ENCODE peak calls at places on chromosomes 11 and 22, in five cellular contexts. One of them, this sample, is unnamed.

GRCh38 chr11:117808768-117809167 is 11.8 kb upstream of the DSCAML1 start:
- DNase-seq in fibroblast of the aortic adventitia: no peak
- DNase-seq in stimulated activated CD4-positive, alpha-beta T cell treated with anti-CD3 and anti-CD28 coated beads, Interleukin-4, amount 100 ng/mL, for 1 hour: no peak
- DNase-seq in CD4-positive, CD25-positive, alpha-beta regulatory T cell: no peak
- DNase-seq in osteocyte: no peak
- DNase-seq in this sample: no peak

GRCh38 chr22:32558681-32559355 is 84.2 kb downstream of the FBXO7 start:
- DNase-seq in fibroblast of the aortic adventitia: peak
- DNase-seq in stimulated activated CD4-positive, alpha-beta T cell treated with anti-CD3 and anti-CD28 coated beads, Interleukin-4, amount 100 ng/mL, for 1 hour: no peak
- DNase-seq in CD4-positive, CD25-positive, alpha-beta regulatory T cell: no peak
- DNase-seq in osteocyte: no peak
- DNase-seq in this sample: peak

GRCh38 chr11:120954381-120954780 is 69.5 kb upstream of the TBCEL start:
- DNase-seq in fibroblast of the aortic adventitia: no peak
- DNase-seq in osteocyte: no peak
- DNase-seq in stimulated activated CD4-positive, alpha-beta T cell treated with anti-CD3 and anti-CD28 coated beads, Interleukin-4, amount 100 ng/mL, for 1 hour: no peak
- DNase-seq in CD4-positive, CD25-positive, alpha-beta regulatory T cell: no peak
- DNase-seq in this sample: no peak

GRCh38 chr11:61587541-61587941 is 6.7 kb upstream of the SYT7 start:
- DNase-seq in osteocyte: no peak
- DNase-seq in CD4-positive, CD25-positive, alpha-beta regulatory T cell: peak
- DNase-seq in stimulated activated CD4-positive, alpha-beta T cell treated with anti-CD3 and anti-CD28 coated beads, Interleukin-4, amount 100 ng/mL, for 1 hour: peak
- DNase-seq in fibroblast of the aortic adventitia: peak
- DNase-seq in this sample: no peak

GRCh38 chr22:30305906-30306628 is 16.8 kb upstream of the CASTOR1 start:
- DNase-seq in fibroblast of the aortic adventitia: no peak
- DNase-seq in CD4-positive, CD25-positive, alpha-beta regulatory T cell: peak
- DNase-seq in osteocyte: no peak
- DNase-seq in stimulated activated CD4-positive, alpha-beta T cell treated with anti-CD3 and anti-CD28 coated beads, Interleukin-4, amount 100 ng/mL, for 1 hour: no peak
- DNase-seq in this sample: no peak

GRCh38 chr11:77371646-77372045 is 70.2 kb upstream of the GDPD4 start:
- DNase-seq in stimulated activated CD4-positive, alpha-beta T cell treated with anti-CD3 and anti-CD28 coated beads, Interleukin-4, amount 100 ng/mL, for 1 hour: no peak
- DNase-seq in fibroblast of the aortic adventitia: no peak
- DNase-seq in osteocyte: no peak
- DNase-seq in CD4-positive, CD25-positive, alpha-beta regulatory T cell: no peak
- DNase-seq in this sample: no peak

GRCh38 chr11:64643258-64643881 is 52.4 kb downstream of the SLC22A12 start:
- DNase-seq in osteocyte: no peak
- DNase-seq in stimulated activated CD4-positive, alpha-beta T cell treated with anti-CD3 and anti-CD28 coated beads, Interleukin-4, amount 100 ng/mL, for 1 hour: no peak
- DNase-seq in CD4-positive, CD25-positive, alpha-beta regulatory T cell: no peak
- DNase-seq in fibroblast of the aortic adventitia: no peak
- DNase-seq in this sample: no peak

GRCh38 chr11:116177521-116178220 is 595.1 kb downstream of the BUD13 start:
- DNase-seq in stimulated activated CD4-positive, alpha-beta T cell treated with anti-CD3 and anti-CD28 coated beads, Interleukin-4, amount 100 ng/mL, for 1 hour: no peak
- DNase-seq in CD4-positive, CD25-positive, alpha-beta regulatory T cell: no peak
- DNase-seq in fibroblast of the aortic adventitia: no peak
- DNase-seq in osteocyte: no peak
- DNase-seq in this sample: no peak

GRCh38 chr11:63667993-63668392 is 3.2 kb downstream of the ATL3 start:
- DNase-seq in stimulated activated CD4-positive, alpha-beta T cell treated with anti-CD3 and anti-CD28 coated beads, Interleukin-4, amount 100 ng/mL, for 1 hour: no peak
- DNase-seq in osteocyte: peak
- DNase-seq in CD4-positive, CD25-positive, alpha-beta regulatory T cell: no peak
- DNase-seq in fibroblast of the aortic adventitia: peak
- DNase-seq in this sample: peak

GRCh38 chr11:112996924-112997323 is 35.7 kb downstream of the NCAM1 start:
- DNase-seq in CD4-positive, CD25-positive, alpha-beta regulatory T cell: no peak
- DNase-seq in stimulated activated CD4-positive, alpha-beta T cell treated with anti-CD3 and anti-CD28 coated beads, Interleukin-4, amount 100 ng/mL, for 1 hour: no peak
- DNase-seq in osteocyte: no peak
- DNase-seq in fibroblast of the aortic adventitia: no peak
- DNase-seq in this sample: no peak

GRCh38 chr11:88474655-88475054 is 137.1 kb upstream of the CTSC start:
- DNase-seq in CD4-positive, CD25-positive, alpha-beta regulatory T cell: no peak
- DNase-seq in osteocyte: no peak
- DNase-seq in stimulated activated CD4-positive, alpha-beta T cell treated with anti-CD3 and anti-CD28 coated beads, Interleukin-4, amount 100 ng/mL, for 1 hour: no peak
- DNase-seq in fibroblast of the aortic adventitia: no peak
- DNase-seq in this sample: no peak

GRCh38 chr22:24768537-24769374 is 5.8 kb downstream of the PIWIL3 start:
- DNase-seq in stimulated activated CD4-positive, alpha-beta T cell treated with anti-CD3 and anti-CD28 coated beads, Interleukin-4, amount 100 ng/mL, for 1 hour: peak
- DNase-seq in fibroblast of the aortic adventitia: peak
- DNase-seq in osteocyte: peak
- DNase-seq in CD4-positive, CD25-positive, alpha-beta regulatory T cell: peak
- DNase-seq in this sample: peak

GRCh38 chr11:12377824-12378593 is 638 bp downstream of the PARVA start:
- DNase-seq in osteocyte: peak
- DNase-seq in fibroblast of the aortic adventitia: peak
- DNase-seq in CD4-positive, CD25-positive, alpha-beta regulatory T cell: peak
- DNase-seq in stimulated activated CD4-positive, alpha-beta T cell treated with anti-CD3 and anti-CD28 coated beads, Interleukin-4, amount 100 ng/mL, for 1 hour: no peak
- DNase-seq in this sample: peak

GRCh38 chr11:23903044-23903704 is 593.7 kb upstream of the LUZP2 start:
- DNase-seq in fibroblast of the aortic adventitia: peak
- DNase-seq in CD4-positive, CD25-positive, alpha-beta regulatory T cell: no peak
- DNase-seq in osteocyte: no peak
- DNase-seq in stimulated activated CD4-positive, alpha-beta T cell treated with anti-CD3 and anti-CD28 coated beads, Interleukin-4, amount 100 ng/mL, for 1 hour: no peak
- DNase-seq in this sample: peak

GRCh38 chr11:41245184-41245583 is 214.3 kb downstream of the LRRC4C start:
- DNase-seq in fibroblast of the aortic adventitia: no peak
- DNase-seq in osteocyte: no peak
- DNase-seq in stimulated activated CD4-positive, alpha-beta T cell treated with anti-CD3 and anti-CD28 coated beads, Interleukin-4, amount 100 ng/mL, for 1 hour: no peak
- DNase-seq in CD4-positive, CD25-positive, alpha-beta regulatory T cell: no peak
- DNase-seq in this sample: no peak

GRCh38 chr11:47784785-47785381 is 17.7 kb upstream of the FNBP4 start:
- DNase-seq in fibroblast of the aortic adventitia: no peak
- DNase-seq in stimulated activated CD4-positive, alpha-beta T cell treated with anti-CD3 and anti-CD28 coated beads, Interleukin-4, amount 100 ng/mL, for 1 hour: no peak
- DNase-seq in CD4-positive, CD25-positive, alpha-beta regulatory T cell: no peak
- DNase-seq in osteocyte: no peak
- DNase-seq in this sample: no peak

GRCh38 chr11:131295986-131296385 is 74.4 kb upstream of the NTM start:
- DNase-seq in osteocyte: no peak
- DNase-seq in stimulated activated CD4-positive, alpha-beta T cell treated with anti-CD3 and anti-CD28 coated beads, Interleukin-4, amount 100 ng/mL, for 1 hour: no peak
- DNase-seq in fibroblast of the aortic adventitia: no peak
- DNase-seq in CD4-positive, CD25-positive, alpha-beta regulatory T cell: no peak
- DNase-seq in this sample: no peak

GRCh38 chr22:27934069-27934468 is 15.0 kb upstream of the PITPNB start:
- DNase-seq in stimulated activated CD4-positive, alpha-beta T cell treated with anti-CD3 and anti-CD28 coated beads, Interleukin-4, amount 100 ng/mL, for 1 hour: no peak
- DNase-seq in osteocyte: no peak
- DNase-seq in fibroblast of the aortic adventitia: no peak
- DNase-seq in CD4-positive, CD25-positive, alpha-beta regulatory T cell: no peak
- DNase-seq in this sample: no peak

GRCh38 chr11:74783241-74783871 is 34.7 kb downstream of the RNF169 start:
- DNase-seq in fibroblast of the aortic adventitia: peak
- DNase-seq in CD4-positive, CD25-positive, alpha-beta regulatory T cell: peak
- DNase-seq in osteocyte: no peak
- DNase-seq in stimulated activated CD4-positive, alpha-beta T cell treated with anti-CD3 and anti-CD28 coated beads, Interleukin-4, amount 100 ng/mL, for 1 hour: no peak
- DNase-seq in this sample: peak

GRCh38 chr11:64036081-64037026 is 623 bp downstream of the FLRT1 start:
- DNase-seq in osteocyte: no peak
- DNase-seq in CD4-positive, CD25-positive, alpha-beta regulatory T cell: no peak
- DNase-seq in stimulated activated CD4-positive, alpha-beta T cell treated with anti-CD3 and anti-CD28 coated beads, Interleukin-4, amount 100 ng/mL, for 1 hour: no peak
- DNase-seq in fibroblast of the aortic adventitia: peak
- DNase-seq in this sample: peak

GRCh38 chr11:57530215-57530595 is 349 bp downstream of the TIMM10 start:
- DNase-seq in fibroblast of the aortic adventitia: no peak
- DNase-seq in stimulated activated CD4-positive, alpha-beta T cell treated with anti-CD3 and anti-CD28 coated beads, Interleukin-4, amount 100 ng/mL, for 1 hour: no peak
- DNase-seq in osteocyte: no peak
- DNase-seq in CD4-positive, CD25-positive, alpha-beta regulatory T cell: no peak
- DNase-seq in this sample: no peak

GRCh38 chr11:118267486-118267885 is 3.4 kb upstream of the MPZL2 start:
- DNase-seq in CD4-positive, CD25-positive, alpha-beta regulatory T cell: no peak
- DNase-seq in osteocyte: no peak
- DNase-seq in stimulated activated CD4-positive, alpha-beta T cell treated with anti-CD3 and anti-CD28 coated beads, Interleukin-4, amount 100 ng/mL, for 1 hour: no peak
- DNase-seq in fibroblast of the aortic adventitia: no peak
- DNase-seq in this sample: no peak

GRCh38 chr11:130480721-130481140 is 32.3 kb downstream of the ADAMTS15 start:
- DNase-seq in osteocyte: no peak
- DNase-seq in fibroblast of the aortic adventitia: peak
- DNase-seq in stimulated activated CD4-positive, alpha-beta T cell treated with anti-CD3 and anti-CD28 coated beads, Interleukin-4, amount 100 ng/mL, for 1 hour: no peak
- DNase-seq in CD4-positive, CD25-positive, alpha-beta regulatory T cell: no peak
- DNase-seq in this sample: no peak

GRCh38 chr22:50123119-50123518 is 33.3 kb downstream of the MOV10L1 start:
- DNase-seq in stimulated activated CD4-positive, alpha-beta T cell treated with anti-CD3 and anti-CD28 coated beads, Interleukin-4, amount 100 ng/mL, for 1 hour: no peak
- DNase-seq in fibroblast of the aortic adventitia: no peak
- DNase-seq in osteocyte: no peak
- DNase-seq in CD4-positive, CD25-positive, alpha-beta regulatory T cell: no peak
- DNase-seq in this sample: no peak

GRCh38 chr22:23718371-23719165 is 27.8 kb downstream of the RGL4 start:
- DNase-seq in CD4-positive, CD25-positive, alpha-beta regulatory T cell: no peak
- DNase-seq in stimulated activated CD4-positive, alpha-beta T cell treated with anti-CD3 and anti-CD28 coated beads, Interleukin-4, amount 100 ng/mL, for 1 hour: no peak
- DNase-seq in osteocyte: no peak
- DNase-seq in fibroblast of the aortic adventitia: no peak
- DNase-seq in this sample: no peak

GRCh38 chr11:69018924-69019323 is 5.9 kb upstream of the MRGPRF start:
- DNase-seq in CD4-positive, CD25-positive, alpha-beta regulatory T cell: no peak
- DNase-seq in osteocyte: no peak
- DNase-seq in fibroblast of the aortic adventitia: peak
- DNase-seq in stimulated activated CD4-positive, alpha-beta T cell treated with anti-CD3 and anti-CD28 coated beads, Interleukin-4, amount 100 ng/mL, for 1 hour: no peak
- DNase-seq in this sample: no peak

GRCh38 chr11:102572537-102573220 is 42.1 kb upstream of the MMP7 start:
- DNase-seq in fibroblast of the aortic adventitia: no peak
- DNase-seq in osteocyte: no peak
- DNase-seq in stimulated activated CD4-positive, alpha-beta T cell treated with anti-CD3 and anti-CD28 coated beads, Interleukin-4, amount 100 ng/mL, for 1 hour: no peak
- DNase-seq in CD4-positive, CD25-positive, alpha-beta regulatory T cell: no peak
- DNase-seq in this sample: no peak

GRCh38 chr11:620201-620600 is 4.5 kb upstream of the IRF7 start:
- DNase-seq in fibroblast of the aortic adventitia: no peak
- DNase-seq in CD4-positive, CD25-positive, alpha-beta regulatory T cell: no peak
- DNase-seq in osteocyte: no peak
- DNase-seq in stimulated activated CD4-positive, alpha-beta T cell treated with anti-CD3 and anti-CD28 coated beads, Interleukin-4, amount 100 ng/mL, for 1 hour: no peak
- DNase-seq in this sample: no peak

GRCh38 chr11:76628408-76628947 is 42.1 kb downstream of the LRRC32 start:
- DNase-seq in CD4-positive, CD25-positive, alpha-beta regulatory T cell: peak
- DNase-seq in fibroblast of the aortic adventitia: no peak
- DNase-seq in osteocyte: peak
- DNase-seq in stimulated activated CD4-positive, alpha-beta T cell treated with anti-CD3 and anti-CD28 coated beads, Interleukin-4, amount 100 ng/mL, for 1 hour: peak
- DNase-seq in this sample: no peak

GRCh38 chr22:47976219-47976618 is 1213.8 kb downstream of the TBC1D22A start:
- DNase-seq in CD4-positive, CD25-positive, alpha-beta regulatory T cell: no peak
- DNase-seq in osteocyte: no peak
- DNase-seq in fibroblast of the aortic adventitia: no peak
- DNase-seq in stimulated activated CD4-positive, alpha-beta T cell treated with anti-CD3 and anti-CD28 coated beads, Interleukin-4, amount 100 ng/mL, for 1 hour: no peak
- DNase-seq in this sample: no peak

GRCh38 chr22:46612904-46613605 is 7.1 kb upstream of the GRAMD4 start:
- DNase-seq in osteocyte: no peak
- DNase-seq in CD4-positive, CD25-positive, alpha-beta regulatory T cell: peak
- DNase-seq in fibroblast of the aortic adventitia: no peak
- DNase-seq in stimulated activated CD4-positive, alpha-beta T cell treated with anti-CD3 and anti-CD28 coated beads, Interleukin-4, amount 100 ng/mL, for 1 hour: peak
- DNase-seq in this sample: no peak

GRCh38 chr11:75719089-75719638 is 1.5 kb downstream of the MOGAT2 start:
- DNase-seq in stimulated activated CD4-positive, alpha-beta T cell treated with anti-CD3 and anti-CD28 coated beads, Interleukin-4, amount 100 ng/mL, for 1 hour: no peak
- DNase-seq in CD4-positive, CD25-positive, alpha-beta regulatory T cell: no peak
- DNase-seq in fibroblast of the aortic adventitia: no peak
- DNase-seq in osteocyte: no peak
- DNase-seq in this sample: no peak